ENCODE peak calls at places on chromosomes 7 and 10, in six cellular contexts. V, O, M, I, A and B are unnamed samples.

GRCh38 chr7:47702096-47702495 is 120.2 kb upstream of the TNS3 start:
- DNase-seq in M (no peak), A (no peak), I (no peak), O (no peak), V (no peak), B (no peak)

GRCh38 chr7:34622771-34623250 is 35.2 kb upstream of the NPSR1 start:
- DNase-seq in I (no peak), M (no peak), A (no peak), O (no peak), V (no peak), B (peak)

GRCh38 chr10:100025528-100026070 is 15.9 kb upstream of the DNMBP start:
- DNase-seq in I (no peak), O (peak), V (no peak), A (no peak), M (no peak), B (peak)

GRCh38 chr7:108254259-108254658 is 124.1 kb upstream of the LAMB4 start:
- DNase-seq in O (no peak), M (no peak), A (no peak), V (no peak), I (no peak), B (no peak)

GRCh38 chr10:35503548-35503947 is 101.6 kb upstream of the GJD4 start:
- DNase-seq in O (no peak), I (no peak), A (no peak), V (no peak), M (no peak), B (peak)

GRCh38 chr7:73978681-73979563 is 49.1 kb upstream of the ELN start:
- DNase-seq in V (peak), M (no peak), O (no peak), A (no peak), I (peak), B (peak)

GRCh38 chr7:108537229-108537628 is 11.3 kb upstream of the PNPLA8 start:
- DNase-seq in I (no peak), M (no peak), O (no peak), V (no peak), A (no peak), B (no peak)

GRCh38 chr7:104852386-104852785 is 161.6 kb upstream of the KMT2E start:
- DNase-seq in I (no peak), M (no peak), V (no peak), A (no peak), O (no peak), B (no peak)

GRCh38 chr7:155789001-155789725 is 23.1 kb downstream of the SHH start:
- DNase-seq in I (no peak), A (no peak), V (no peak), O (no peak), M (no peak), B (no peak)

GRCh38 chr7:119377-120163 is 72.8 kb upstream of the FAM20C start:
- DNase-seq in M (no peak), V (no peak), I (no peak), O (peak), A (no peak), B (no peak)

GRCh38 chr7:4531236-4531635 is 150.9 kb upstream of the FOXK1 start:
- DNase-seq in V (no peak), O (no peak), M (no peak), I (no peak), A (no peak), B (no peak)

GRCh38 chr7:50832744-50833143 is 50.0 kb upstream of the GRB10 start:
- DNase-seq in M (no peak), I (no peak), O (no peak), V (no peak), A (no peak), B (no peak)

GRCh38 chr10:126904807-126905686 is at the start of gene DOCK1:
- DNase-seq in V (peak), I (peak), A (no peak), O (peak), M (no peak), B (peak)

GRCh38 chr7:158120751-158121150 is 466.9 kb downstream of the PTPRN2 start:
- DNase-seq in V (no peak), M (no peak), I (no peak), O (no peak), A (no peak), B (no peak)

GRCh38 chr10:34628174-34628802 is 186.8 kb downstream of the PARD3 start:
- DNase-seq in M (no peak), V (peak), A (no peak), O (peak), I (peak), B (peak)

GRCh38 chr10:109207361-109207760 is 716.0 kb downstream of the XPNPEP1 start:
- DNase-seq in A (no peak), O (no peak), I (peak), V (no peak), M (no peak), B (no peak)

GRCh38 chr10:93873427-93874115 is 20.2 kb upstream of the SLC35G1 start:
- DNase-seq in I (peak), A (no peak), V (no peak), O (peak), M (no peak), B (no peak)

GRCh38 chr7:143257501-143257900 is 5.7 kb upstream of the GSTK1 start:
- DNase-seq in M (no peak), I (no peak), A (no peak), V (no peak), O (no peak), B (no peak)